ENCODE peak calls at places on chromosomes 6 and 20, in nine cellular contexts. One of them, this sample, is unnamed.

GRCh38 chr6:152471459-152472070 is 165.6 kb downstream of the SYNE1 start:
- DNase-seq in nephron progenitor cell: peak
- DNase-seq in nucleus accumbens: no peak
- DNase-seq in AG04450: no peak
- DNase-seq in ACHN: peak
- DNase-seq in fibroblast of lung: peak
- DNase-seq in H4: no peak
- DNase-seq in HT1080: peak
- DNase-seq in stimulated activated CD4-positive, alpha-beta T cell treated with anti-CD3 and anti-CD28 coated beads, TNF-alpha, amount 100 ng/mL, for 24 hours: no peak
- DNase-seq in this sample: no peak

GRCh38 chr6:93792751-93793150 is 373.4 kb upstream of the EPHA7 start:
- DNase-seq in nephron progenitor cell: no peak
- DNase-seq in nucleus accumbens: no peak
- DNase-seq in AG04450: no peak
- DNase-seq in ACHN: no peak
- DNase-seq in fibroblast of lung: peak
- DNase-seq in H4: peak
- DNase-seq in HT1080: no peak
- DNase-seq in stimulated activated CD4-positive, alpha-beta T cell treated with anti-CD3 and anti-CD28 coated beads, TNF-alpha, amount 100 ng/mL, for 24 hours: no peak
- DNase-seq in this sample: no peak

GRCh38 chr6:12578751-12579150 is 137.8 kb upstream of the PHACTR1 start:
- DNase-seq in nephron progenitor cell: no peak
- DNase-seq in nucleus accumbens: no peak
- DNase-seq in AG04450: no peak
- DNase-seq in ACHN: no peak
- DNase-seq in fibroblast of lung: peak
- DNase-seq in H4: no peak
- DNase-seq in HT1080: peak
- DNase-seq in stimulated activated CD4-positive, alpha-beta T cell treated with anti-CD3 and anti-CD28 coated beads, TNF-alpha, amount 100 ng/mL, for 24 hours: no peak
- DNase-seq in this sample: no peak

GRCh38 chr6:161835426-161836029 is 561.7 kb upstream of the AGPAT4 start:
- DNase-seq in nephron progenitor cell: peak
- DNase-seq in nucleus accumbens: no peak
- DNase-seq in AG04450: no peak
- DNase-seq in ACHN: no peak
- DNase-seq in fibroblast of lung: no peak
- DNase-seq in H4: no peak
- DNase-seq in HT1080: no peak
- DNase-seq in stimulated activated CD4-positive, alpha-beta T cell treated with anti-CD3 and anti-CD28 coated beads, TNF-alpha, amount 100 ng/mL, for 24 hours: no peak
- DNase-seq in this sample: peak

GRCh38 chr6:10630178-10630577 is 64.2 kb downstream of the C6orf52 start:
- DNase-seq in nephron progenitor cell: no peak
- DNase-seq in nucleus accumbens: no peak
- DNase-seq in AG04450: no peak
- DNase-seq in ACHN: no peak
- DNase-seq in fibroblast of lung: no peak
- DNase-seq in H4: no peak
- DNase-seq in HT1080: no peak
- DNase-seq in stimulated activated CD4-positive, alpha-beta T cell treated with anti-CD3 and anti-CD28 coated beads, TNF-alpha, amount 100 ng/mL, for 24 hours: no peak
- DNase-seq in this sample: no peak

GRCh38 chr6:36720251-36721141 is 22.9 kb downstream of the RAB44 start:
- DNase-seq in nephron progenitor cell: no peak
- DNase-seq in nucleus accumbens: no peak
- DNase-seq in AG04450: no peak
- DNase-seq in ACHN: no peak
- DNase-seq in fibroblast of lung: no peak
- DNase-seq in H4: no peak
- DNase-seq in HT1080: no peak
- DNase-seq in stimulated activated CD4-positive, alpha-beta T cell treated with anti-CD3 and anti-CD28 coated beads, TNF-alpha, amount 100 ng/mL, for 24 hours: no peak
- DNase-seq in this sample: no peak

GRCh38 chr20:3603108-3603507 is 60.1 kb downstream of the GFRA4 start:
- DNase-seq in nephron progenitor cell: no peak
- DNase-seq in nucleus accumbens: no peak
- DNase-seq in AG04450: no peak
- DNase-seq in ACHN: no peak
- DNase-seq in fibroblast of lung: no peak
- DNase-seq in H4: no peak
- DNase-seq in HT1080: no peak
- DNase-seq in stimulated activated CD4-positive, alpha-beta T cell treated with anti-CD3 and anti-CD28 coated beads, TNF-alpha, amount 100 ng/mL, for 24 hours: no peak
- DNase-seq in this sample: no peak

GRCh38 chr6:37442416-37443218 is 9.6 kb downstream of the CMTR1 start:
- DNase-seq in nephron progenitor cell: no peak
- DNase-seq in nucleus accumbens: no peak
- DNase-seq in AG04450: no peak
- DNase-seq in ACHN: peak
- DNase-seq in fibroblast of lung: no peak
- DNase-seq in H4: no peak
- DNase-seq in HT1080: no peak
- DNase-seq in stimulated activated CD4-positive, alpha-beta T cell treated with anti-CD3 and anti-CD28 coated beads, TNF-alpha, amount 100 ng/mL, for 24 hours: no peak
- DNase-seq in this sample: peak

GRCh38 chr20:7926767-7927166 is 13.5 kb downstream of the HAO1 start:
- DNase-seq in nephron progenitor cell: no peak
- DNase-seq in nucleus accumbens: no peak
- DNase-seq in AG04450: no peak
- DNase-seq in ACHN: peak
- DNase-seq in fibroblast of lung: peak
- DNase-seq in H4: peak
- DNase-seq in HT1080: peak
- DNase-seq in stimulated activated CD4-positive, alpha-beta T cell treated with anti-CD3 and anti-CD28 coated beads, TNF-alpha, amount 100 ng/mL, for 24 hours: no peak
- DNase-seq in this sample: peak

GRCh38 chr6:163008626-163009025 is 280.9 kb downstream of the PACRG start:
- DNase-seq in nephron progenitor cell: no peak
- DNase-seq in nucleus accumbens: no peak
- DNase-seq in AG04450: no peak
- DNase-seq in ACHN: no peak
- DNase-seq in fibroblast of lung: no peak
- DNase-seq in H4: no peak
- DNase-seq in HT1080: no peak
- DNase-seq in stimulated activated CD4-positive, alpha-beta T cell treated with anti-CD3 and anti-CD28 coated beads, TNF-alpha, amount 100 ng/mL, for 24 hours: no peak
- DNase-seq in this sample: no peak

GRCh38 chr6:163592872-163593271 is 178.4 kb downstream of the QKI start:
- DNase-seq in nephron progenitor cell: no peak
- DNase-seq in nucleus accumbens: no peak
- DNase-seq in AG04450: no peak
- DNase-seq in ACHN: no peak
- DNase-seq in fibroblast of lung: no peak
- DNase-seq in H4: no peak
- DNase-seq in HT1080: no peak
- DNase-seq in stimulated activated CD4-positive, alpha-beta T cell treated with anti-CD3 and anti-CD28 coated beads, TNF-alpha, amount 100 ng/mL, for 24 hours: no peak
- DNase-seq in this sample: no peak

GRCh38 chr20:36519944-36520343 is 21.4 kb upstream of the MYL9 start:
- DNase-seq in nephron progenitor cell: no peak
- DNase-seq in nucleus accumbens: no peak
- DNase-seq in AG04450: no peak
- DNase-seq in ACHN: no peak
- DNase-seq in fibroblast of lung: peak
- DNase-seq in H4: no peak
- DNase-seq in HT1080: no peak
- DNase-seq in stimulated activated CD4-positive, alpha-beta T cell treated with anti-CD3 and anti-CD28 coated beads, TNF-alpha, amount 100 ng/mL, for 24 hours: no peak
- DNase-seq in this sample: no peak

GRCh38 chr6:99349620-99350141 is at the start of gene FAXC:
- DNase-seq in nephron progenitor cell: peak
- DNase-seq in nucleus accumbens: no peak
- DNase-seq in AG04450: no peak
- DNase-seq in ACHN: peak
- DNase-seq in fibroblast of lung: peak
- DNase-seq in H4: peak
- DNase-seq in HT1080: peak
- DNase-seq in stimulated activated CD4-positive, alpha-beta T cell treated with anti-CD3 and anti-CD28 coated beads, TNF-alpha, amount 100 ng/mL, for 24 hours: peak
- DNase-seq in this sample: peak

GRCh38 chr20:52983726-52984450 is 11.7 kb downstream of the TSHZ2 start:
- DNase-seq in nephron progenitor cell: no peak
- DNase-seq in nucleus accumbens: no peak
- DNase-seq in AG04450: no peak
- DNase-seq in ACHN: no peak
- DNase-seq in fibroblast of lung: no peak
- DNase-seq in H4: no peak
- DNase-seq in HT1080: no peak
- DNase-seq in stimulated activated CD4-positive, alpha-beta T cell treated with anti-CD3 and anti-CD28 coated beads, TNF-alpha, amount 100 ng/mL, for 24 hours: no peak
- DNase-seq in this sample: no peak

GRCh38 chr6:38144365-38144764 is 324.8 kb downstream of the ZFAND3 start:
- DNase-seq in nephron progenitor cell: no peak
- DNase-seq in nucleus accumbens: no peak
- DNase-seq in AG04450: no peak
- DNase-seq in ACHN: no peak
- DNase-seq in fibroblast of lung: no peak
- DNase-seq in H4: no peak
- DNase-seq in HT1080: no peak
- DNase-seq in stimulated activated CD4-positive, alpha-beta T cell treated with anti-CD3 and anti-CD28 coated beads, TNF-alpha, amount 100 ng/mL, for 24 hours: no peak
- DNase-seq in this sample: no peak

GRCh38 chr6:54112171-54112650 is 968 bp downstream of the MLIP start:
- DNase-seq in nephron progenitor cell: no peak
- DNase-seq in nucleus accumbens: no peak
- DNase-seq in AG04450: no peak
- DNase-seq in ACHN: no peak
- DNase-seq in fibroblast of lung: peak
- DNase-seq in H4: no peak
- DNase-seq in HT1080: no peak
- DNase-seq in stimulated activated CD4-positive, alpha-beta T cell treated with anti-CD3 and anti-CD28 coated beads, TNF-alpha, amount 100 ng/mL, for 24 hours: no peak
- DNase-seq in this sample: no peak

GRCh38 chr6:89022747-89023289 is 57.7 kb upstream of the PNRC1 start:
- DNase-seq in nephron progenitor cell: no peak
- DNase-seq in nucleus accumbens: no peak
- DNase-seq in AG04450: no peak
- DNase-seq in ACHN: peak
- DNase-seq in fibroblast of lung: peak
- DNase-seq in H4: no peak
- DNase-seq in HT1080: no peak
- DNase-seq in stimulated activated CD4-positive, alpha-beta T cell treated with anti-CD3 and anti-CD28 coated beads, TNF-alpha, amount 100 ng/mL, for 24 hours: no peak
- DNase-seq in this sample: no peak

GRCh38 chr6:8225113-8225512 is 122.8 kb upstream of the EEF1E1 start:
- DNase-seq in nephron progenitor cell: no peak
- DNase-seq in nucleus accumbens: no peak
- DNase-seq in AG04450: no peak
- DNase-seq in ACHN: no peak
- DNase-seq in fibroblast of lung: no peak
- DNase-seq in H4: no peak
- DNase-seq in HT1080: no peak
- DNase-seq in stimulated activated CD4-positive, alpha-beta T cell treated with anti-CD3 and anti-CD28 coated beads, TNF-alpha, amount 100 ng/mL, for 24 hours: no peak
- DNase-seq in this sample: no peak